ENCODE peak calls at places on chromosomes 2 and 18, in five cellular contexts. One of them, this sample, is unnamed.

GRCh38 chr18:51621103-51621969 is 423.9 kb upstream of the MEX3C start:
- DNase-seq in HCT116: peak; percentile 1
- DNase-seq in OCI-LY7: peak; percentile 18
- DNase-seq in GM23248: peak; percentile 69
- DNase-seq in hepatocyte: peak; percentile 81
- DNase-seq in this sample: peak; percentile 36

GRCh38 chr2:164024396-164024795 is 288.6 kb upstream of the FIGN start:
- DNase-seq in hepatocyte: no peak
- DNase-seq in HCT116: no peak
- DNase-seq in OCI-LY7: no peak
- DNase-seq in GM23248: no peak
- DNase-seq in this sample: no peak

GRCh38 chr2:136126021-136126420 is 8.1 kb upstream of the CXCR4 start:
- DNase-seq in OCI-LY7: no peak
- DNase-seq in hepatocyte: no peak
- DNase-seq in HCT116: no peak
- DNase-seq in GM23248: no peak
- DNase-seq in this sample: no peak

GRCh38 chr2:58131191-58132011 is 84.8 kb downstream of the VRK2 start:
- DNase-seq in GM23248: peak; percentile 38
- DNase-seq in OCI-LY7: peak; percentile 4
- DNase-seq in HCT116: no peak
- DNase-seq in hepatocyte: peak; percentile 31
- DNase-seq in this sample: no peak

GRCh38 chr2:107007927-107008326 is 122.0 kb upstream of the ST6GAL2 start:
- DNase-seq in OCI-LY7: no peak
- DNase-seq in HCT116: no peak
- DNase-seq in GM23248: no peak
- DNase-seq in hepatocyte: no peak
- DNase-seq in this sample: peak; percentile 69

GRCh38 chr18:2883137-2883671 is 36.4 kb downstream of the EMILIN2 start:
- DNase-seq in OCI-LY7: peak; percentile 84
- DNase-seq in hepatocyte: no peak
- DNase-seq in HCT116: no peak
- DNase-seq in GM23248: peak; percentile 38
- DNase-seq in this sample: no peak

GRCh38 chr2:46485002-46485401 is 5.6 kb downstream of the TMEM247 start:
- DNase-seq in GM23248: no peak
- DNase-seq in OCI-LY7: no peak
- DNase-seq in HCT116: no peak
- DNase-seq in hepatocyte: no peak
- DNase-seq in this sample: no peak

GRCh38 chr2:33457588-33458247 is 18.7 kb upstream of the RASGRP3 start:
- DNase-seq in OCI-LY7: no peak
- DNase-seq in HCT116: no peak
- DNase-seq in hepatocyte: peak; percentile 65
- DNase-seq in GM23248: no peak
- DNase-seq in this sample: no peak

GRCh38 chr2:26076001-26076587 is 42.2 kb downstream of the RAB10 start:
- DNase-seq in HCT116: no peak
- DNase-seq in OCI-LY7: no peak
- DNase-seq in hepatocyte: no peak
- DNase-seq in GM23248: no peak
- DNase-seq in this sample: peak; percentile 67

GRCh38 chr2:135744761-135745314 is 3.2 kb downstream of the UBXN4 start:
- DNase-seq in HCT116: no peak
- DNase-seq in OCI-LY7: peak; percentile 65
- DNase-seq in GM23248: peak; percentile 51
- DNase-seq in hepatocyte: peak; percentile 39
- DNase-seq in this sample: peak; percentile 62

GRCh38 chr2:43224131-43224570 is 2.3 kb downstream of the ZFP36L2 start:
- DNase-seq in GM23248: peak; percentile 80
- DNase-seq in HCT116: no peak
- DNase-seq in hepatocyte: peak; percentile 83
- DNase-seq in OCI-LY7: peak; percentile 88
- DNase-seq in this sample: peak; percentile 69

GRCh38 chr2:28644760-28645159 is 106.9 kb upstream of the PPP1CB start:
- DNase-seq in OCI-LY7: no peak
- DNase-seq in GM23248: no peak
- DNase-seq in hepatocyte: no peak
- DNase-seq in HCT116: no peak
- DNase-seq in this sample: no peak

GRCh38 chr2:223599646-223600009 is 2.5 kb downstream of the SCG2 start:
- DNase-seq in hepatocyte: no peak
- DNase-seq in OCI-LY7: no peak
- DNase-seq in HCT116: no peak
- DNase-seq in GM23248: no peak
- DNase-seq in this sample: no peak

GRCh38 chr2:106566050-106566449 is 78.9 kb downstream of the CD8B2 start:
- DNase-seq in GM23248: peak; percentile 68
- DNase-seq in hepatocyte: peak; percentile 69
- DNase-seq in HCT116: no peak
- DNase-seq in OCI-LY7: no peak
- DNase-seq in this sample: peak; percentile 7

GRCh38 chr2:152462591-152463178 is 127.7 kb downstream of the FMNL2 start:
- DNase-seq in hepatocyte: no peak
- DNase-seq in GM23248: no peak
- DNase-seq in OCI-LY7: no peak
- DNase-seq in HCT116: no peak
- DNase-seq in this sample: no peak

GRCh38 chr2:67716895-67717294 is 319.8 kb downstream of the ETAA1 start:
- DNase-seq in HCT116: no peak
- DNase-seq in hepatocyte: no peak
- DNase-seq in GM23248: peak; percentile 7
- DNase-seq in OCI-LY7: no peak
- DNase-seq in this sample: peak; percentile 43

GRCh38 chr2:151325696-151326095 is 31.7 kb upstream of the TNFAIP6 start:
- DNase-seq in HCT116: no peak
- DNase-seq in OCI-LY7: no peak
- DNase-seq in hepatocyte: no peak
- DNase-seq in GM23248: no peak
- DNase-seq in this sample: no peak

GRCh38 chr2:239596298-239596697 is 195.5 kb upstream of the HDAC4 start:
- DNase-seq in hepatocyte: no peak
- DNase-seq in HCT116: no peak
- DNase-seq in OCI-LY7: no peak
- DNase-seq in GM23248: no peak
- DNase-seq in this sample: no peak

GRCh38 chr2:20532634-20533437 is 86.0 kb downstream of the RHOB start:
- DNase-seq in OCI-LY7: no peak
- DNase-seq in HCT116: no peak
- DNase-seq in hepatocyte: no peak
- DNase-seq in GM23248: no peak
- DNase-seq in this sample: no peak

GRCh38 chr2:44939074-44940052 is 2.1 kb upstream of the SIX3 start:
- DNase-seq in hepatocyte: no peak
- DNase-seq in HCT116: no peak
- DNase-seq in GM23248: no peak
- DNase-seq in OCI-LY7: no peak
- DNase-seq in this sample: no peak

GRCh38 chr2:151891566-151892194 is 63.5 kb upstream of the ARL5A start:
- DNase-seq in GM23248: no peak
- DNase-seq in hepatocyte: no peak
- DNase-seq in HCT116: no peak
- DNase-seq in OCI-LY7: no peak
- DNase-seq in this sample: no peak

GRCh38 chr2:179107737-179108136 is 57.8 kb upstream of the CCDC141 start:
- DNase-seq in HCT116: no peak
- DNase-seq in GM23248: peak; percentile 58
- DNase-seq in hepatocyte: peak; percentile 35
- DNase-seq in OCI-LY7: no peak
- DNase-seq in this sample: peak; percentile 6

GRCh38 chr2:212141499-212141898 is 397.1 kb downstream of the ERBB4 start:
- DNase-seq in GM23248: no peak
- DNase-seq in OCI-LY7: no peak
- DNase-seq in hepatocyte: no peak
- DNase-seq in HCT116: no peak
- DNase-seq in this sample: no peak

GRCh38 chr2:19544020-19544383 is 185.6 kb upstream of the OSR1 start:
- DNase-seq in OCI-LY7: no peak
- DNase-seq in HCT116: no peak
- DNase-seq in GM23248: peak; percentile 33
- DNase-seq in hepatocyte: no peak
- DNase-seq in this sample: no peak

GRCh38 chr2:35292269-35292668 is 1063.3 kb upstream of the CRIM1 start:
- DNase-seq in OCI-LY7: no peak
- DNase-seq in HCT116: no peak
- DNase-seq in hepatocyte: no peak
- DNase-seq in GM23248: no peak
- DNase-seq in this sample: peak; percentile 1

GRCh38 chr18:23377669-23378469 is 75.2 kb upstream of the RIOK3 start:
- DNase-seq in hepatocyte: peak; percentile 75
- DNase-seq in OCI-LY7: no peak
- DNase-seq in HCT116: peak; percentile 26
- DNase-seq in GM23248: peak; percentile 92
- DNase-seq in this sample: peak; percentile 89

GRCh38 chr2:199443589-199444130 is 14.1 kb downstream of the SATB2 start:
- DNase-seq in OCI-LY7: no peak
- DNase-seq in GM23248: peak; percentile 71
- DNase-seq in hepatocyte: no peak
- DNase-seq in HCT116: no peak
- DNase-seq in this sample: peak; percentile 46

GRCh38 chr2:65299246-65299645 is 71.6 kb downstream of the ACTR2 start:
- DNase-seq in hepatocyte: no peak
- DNase-seq in OCI-LY7: no peak
- DNase-seq in HCT116: no peak
- DNase-seq in GM23248: peak; percentile 67
- DNase-seq in this sample: peak; percentile 95

GRCh38 chr2:122077771-122078170 is 322.3 kb downstream of the TSN start:
- DNase-seq in HCT116: no peak
- DNase-seq in hepatocyte: no peak
- DNase-seq in GM23248: no peak
- DNase-seq in OCI-LY7: no peak
- DNase-seq in this sample: no peak

GRCh38 chr2:17756629-17757028 is 2.7 kb downstream of the GEN1 start:
- DNase-seq in hepatocyte: no peak
- DNase-seq in HCT116: no peak
- DNase-seq in OCI-LY7: no peak
- DNase-seq in GM23248: peak; percentile 50
- DNase-seq in this sample: no peak

GRCh38 chr2:233059797-233060499 is at the start of gene INPP5D:
- DNase-seq in HCT116: no peak
- DNase-seq in GM23248: no peak
- DNase-seq in hepatocyte: no peak
- DNase-seq in OCI-LY7: peak; percentile 94
- DNase-seq in this sample: no peak

DNA sequence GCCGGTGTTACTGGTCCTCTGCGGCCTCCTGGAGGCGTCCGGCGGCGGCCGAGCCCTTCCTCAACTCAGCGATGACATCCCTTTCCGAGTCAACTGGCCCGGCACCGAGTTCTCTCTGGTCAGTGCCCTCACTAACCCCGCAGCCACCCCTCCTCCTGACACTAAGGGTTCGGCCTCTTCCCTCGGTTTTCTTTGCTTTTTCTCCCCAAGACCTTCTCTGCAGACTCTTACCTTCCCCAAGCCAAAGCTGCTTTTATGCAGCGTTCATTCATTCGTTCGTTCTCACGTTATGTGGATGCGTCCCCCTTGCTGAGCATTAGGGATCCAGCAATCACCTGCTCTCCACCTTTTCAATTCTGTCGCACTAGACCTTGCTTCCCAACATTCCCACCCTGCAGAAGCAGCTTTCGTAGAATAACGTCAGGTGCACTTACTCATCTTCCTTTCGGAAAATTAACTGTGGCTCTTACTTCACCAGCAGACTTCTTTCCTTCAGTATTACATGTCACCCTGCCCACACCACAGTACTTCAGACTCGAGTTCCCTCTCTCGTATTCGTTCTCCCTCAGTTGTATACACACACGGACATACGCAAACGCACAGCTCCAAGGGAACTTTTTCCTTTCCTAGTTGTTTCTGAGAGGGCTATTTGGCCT is 539 bp downstream of the ERLEC1 start:
- DNase-seq in HCT116: no peak
- DNase-seq in OCI-LY7: peak; percentile 13
- DNase-seq in hepatocyte: peak; percentile 26
- DNase-seq in GM23248: peak; percentile 72
- DNase-seq in this sample: peak; percentile 36
- TF ChIP-seq EZH2phosphoT487 in HCT116: no peak
- TF ChIP-seq EZH2phosphoT487 in OCI-LY7: no peak
- TF ChIP-seq EZH2phosphoT487 in hepatocyte: no peak
- TF ChIP-seq EZH2phosphoT487 in GM23248: no peak
- TF ChIP-seq EZH2phosphoT487 in this sample: no peak

GRCh38 chr18:31486165-31486564 is 11.8 kb upstream of the DSG2 start:
- DNase-seq in HCT116: no peak
- DNase-seq in OCI-LY7: no peak
- DNase-seq in GM23248: no peak
- DNase-seq in hepatocyte: peak; percentile 57
- DNase-seq in this sample: no peak
- H3K27ac ChIP-seq in HCT116: no peak overlapping the region
- H3K27ac ChIP-seq in OCI-LY7: no peak overlapping the region
- H3K27ac ChIP-seq in GM23248: no peak overlapping the region
- H3K27ac ChIP-seq in hepatocyte: peak overlapping the region; percentile 84
- H3K27ac ChIP-seq in this sample: no peak overlapping the region

DNA sequence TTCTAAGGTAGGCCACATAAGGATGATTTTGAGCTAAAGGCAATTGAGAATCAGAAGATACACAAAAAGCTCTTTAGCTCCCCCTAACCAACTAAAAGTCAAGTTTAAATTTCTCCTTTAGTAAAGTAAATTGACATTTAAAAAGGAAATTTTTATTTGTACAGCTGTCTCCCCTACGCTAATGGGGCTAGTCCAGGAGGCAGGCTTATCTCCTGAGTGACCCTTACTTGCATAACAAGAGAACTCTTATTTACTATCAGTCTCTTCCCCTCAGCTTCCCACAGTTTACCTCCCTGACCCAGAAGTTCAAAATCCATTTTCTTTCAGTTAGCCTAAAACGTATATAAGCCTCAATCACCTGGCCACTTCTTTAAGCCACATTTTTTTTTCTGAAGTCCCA is 1002.8 kb upstream of the NRXN1 start:
- DNase-seq in GM23248: peak; percentile 14
- DNase-seq in hepatocyte: no peak
- DNase-seq in HCT116: no peak
- DNase-seq in OCI-LY7: no peak
- DNase-seq in this sample: peak; percentile 24
- TF ChIP-seq EZH2phosphoT487 in GM23248: no peak
- TF ChIP-seq EZH2phosphoT487 in hepatocyte: no peak
- TF ChIP-seq EZH2phosphoT487 in HCT116: no peak
- TF ChIP-seq EZH2phosphoT487 in OCI-LY7: no peak
- TF ChIP-seq EZH2phosphoT487 in this sample: no peak

DNA sequence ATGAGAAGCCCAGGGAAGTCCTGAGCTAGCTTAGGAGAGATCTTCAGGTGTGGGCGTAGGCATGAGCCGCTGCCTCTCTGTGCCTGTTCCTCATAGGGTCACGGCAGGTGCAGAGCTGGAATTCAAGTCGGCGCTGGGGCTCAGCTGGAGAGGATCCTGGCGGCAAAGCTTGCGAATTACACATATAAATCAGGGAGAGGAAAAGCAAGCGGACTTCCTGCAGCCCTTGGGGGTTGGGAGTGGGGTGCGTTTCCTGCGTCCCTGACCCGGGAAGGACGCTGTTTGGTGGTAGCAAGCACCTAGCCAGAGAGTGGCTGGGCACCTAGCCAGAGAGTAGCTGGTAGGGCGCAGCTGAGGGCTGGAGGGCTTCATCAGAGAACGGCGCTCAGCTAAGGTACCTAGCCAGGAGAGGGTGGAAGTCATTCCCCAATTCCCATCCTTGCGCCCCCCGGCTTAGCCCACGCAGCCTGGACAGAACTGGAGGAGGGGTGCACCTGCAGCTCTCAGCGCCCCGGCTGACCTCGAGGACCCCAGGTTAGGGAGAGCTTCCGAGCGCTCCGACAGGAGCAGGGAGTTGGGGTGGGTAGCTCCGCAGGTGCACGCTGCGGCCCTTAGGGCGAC is 459 bp upstream of the EFR3B start:
- DNase-seq in HCT116: peak; percentile 50
- DNase-seq in hepatocyte: peak; percentile 84
- DNase-seq in OCI-LY7: peak; percentile 12
- DNase-seq in GM23248: peak; percentile 69
- DNase-seq in this sample: peak; percentile 79
- H3K27ac ChIP-seq in HCT116: peak overlapping the region; percentile 43
- H3K27ac ChIP-seq in hepatocyte: no peak overlapping the region
- H3K27ac ChIP-seq in OCI-LY7: no peak overlapping the region
- H3K27ac ChIP-seq in GM23248: no peak overlapping the region
- H3K27ac ChIP-seq in this sample: no peak overlapping the region